ENCODE peak calls at places on chromosomes 11 and 22, in ten cellular contexts. W is GM13977; H is mammary epithelial cell; D is HEK293T; E is germinal center; P is NCI-H1105; G is ELR; Q is stimulated activated CD4-positive, alpha-beta T cell treated with anti-CD3 and anti-CD28 coated beads, Interleukin-4, amount 100 ng/mL, for 1 hour; K is activated T-helper 1 cell treated with anti-CD3 and anti-CD28 coated beads, Interleukin-12 subunit alpha, Interleukin-12 subunit beta, Interleukin-2, Interleukin-4 antibody, amounts not matched to agents 30 ng/mL and 10 ng/mL and 1 ng/mL, durations not matched to agents 14 hours and 24 hours and 36 hours; O is fibroblast of the aortic adventitia. V is an unnamed sample.
A peak's percentile ranks its signal among the peaks of the same experiment; 100 is the strongest.

GRCh38 chr22:44373234-44373633 is 60.5 kb upstream of the SHISAL1 start:
- DNase-seq in W (no peak), H (no peak), D (no peak), E (no peak), P (no peak), G (no peak), Q (no peak), K (no peak), O (no peak), V (peak; percentile 49)

GRCh38 chr11:127003260-127003981 is 2.9 kb upstream of the KIRREL3 start:
- DNase-seq in W (peak; percentile 49), H (peak; percentile 50), D (peak; percentile 56), E (peak; percentile 15), P (peak; percentile 94), G (peak; percentile 83), Q (no peak), K (no peak), O (no peak), V (no peak)

GRCh38 chr22:45398214-45398613 is 15.2 kb downstream of the SMC1B start:
- DNase-seq in W (no peak), H (no peak), D (no peak), E (no peak), P (no peak), G (no peak), Q (no peak), K (no peak), O (no peak), V (peak; percentile 67)

GRCh38 chr22:37381489-37381888 is 45.8 kb downstream of the ELFN2 start:
- DNase-seq in W (no peak), H (peak; percentile 27), D (no peak), E (no peak), P (no peak), G (peak; percentile 47), Q (no peak), K (no peak), O (no peak), V (no peak)

GRCh38 chr11:114813216-114813615 is 134.9 kb downstream of the NXPE2 start:
- DNase-seq in W (no peak), H (no peak), D (no peak), E (no peak), P (no peak), G (no peak), Q (no peak), K (no peak), O (no peak), V (no peak)

GRCh38 chr11:100629671-100630070 is 57.4 kb upstream of the ARHGAP42 start:
- DNase-seq in W (no peak), H (peak; percentile 27), D (no peak), E (no peak), P (no peak), G (peak; percentile 27), Q (no peak), K (no peak), O (no peak), V (no peak)

GRCh38 chr22:28629420-28630184 is 50.0 kb downstream of the TTC28 start:
- DNase-seq in W (no peak), H (no peak), D (peak; percentile 34), E (no peak), P (no peak), G (peak; percentile 19), Q (no peak), K (no peak), O (peak; percentile 30), V (no peak)

GRCh38 chr11:73187854-73188253 is 30.2 kb upstream of the P2RY2 start:
- DNase-seq in W (no peak), H (peak; percentile 79), D (no peak), E (no peak), P (no peak), G (no peak), Q (no peak), K (no peak), O (no peak), V (no peak)

GRCh38 chr22:39239561-39240423 is 5.0 kb downstream of the PDGFB start:
- DNase-seq in W (no peak), H (peak; percentile 81), D (no peak), E (no peak), P (peak; percentile 92), G (no peak), Q (no peak), K (no peak), O (no peak), V (no peak)

GRCh38 chr11:73461844-73462435 is 85.7 kb downstream of the RELT start:
- DNase-seq in W (no peak), H (no peak), D (no peak), E (no peak), P (no peak), G (no peak), Q (no peak), K (no peak), O (no peak), V (no peak)

GRCh38 chr11:122721201-122721963 is 65.9 kb downstream of the UBASH3B start:
- DNase-seq in W (no peak), H (no peak), D (no peak), E (no peak), P (no peak), G (peak; percentile 35), Q (no peak), K (no peak), O (no peak), V (no peak)

GRCh38 chr11:95512177-95512576 is 277.4 kb downstream of the FAM76B start:
- DNase-seq in W (no peak), H (peak; percentile 90), D (no peak), E (no peak), P (no peak), G (peak; percentile 13), Q (no peak), K (no peak), O (peak; percentile 97), V (no peak)

GRCh38 chr11:72378704-72379383 is 55.5 kb downstream of the CLPB start:
- DNase-seq in W (no peak), H (no peak), D (no peak), E (no peak), P (no peak), G (no peak), Q (no peak), K (no peak), O (peak; percentile 69), V (no peak)

GRCh38 chr22:38706885-38707180 is 1.1 kb downstream of the GTPBP1 start:
- DNase-seq in W (no peak), H (no peak), D (no peak), E (no peak), P (no peak), G (peak; percentile 28), Q (no peak), K (no peak), O (peak; percentile 33), V (no peak)

GRCh38 chr11:111920908-111921307 is 2.2 kb downstream of the C11orf52 start:
- DNase-seq in W (no peak), H (no peak), D (no peak), E (no peak), P (no peak), G (no peak), Q (no peak), K (no peak), O (no peak), V (no peak)

GRCh38 chr22:39530692-39531331 is 1.7 kb downstream of the RPS19BP1 start:
- DNase-seq in W (no peak), H (no peak), D (peak; percentile 46), E (peak; percentile 31), P (no peak), G (peak; percentile 64), Q (no peak), K (no peak), O (peak; percentile 45), V (no peak)

GRCh38 chr22:35552186-35552842 is 11.7 kb downstream of the RASD2 start:
- DNase-seq in W (peak; percentile 87), H (no peak), D (peak; percentile 99), E (peak; percentile 80), P (no peak), G (peak; percentile 32), Q (peak; percentile 80), K (peak; percentile 78), O (no peak), V (no peak)

GRCh38 chr22:22037229-22037628 is 54.6 kb upstream of the TOP3B start:
- DNase-seq in W (no peak), H (no peak), D (no peak), E (no peak), P (no peak), G (no peak), Q (no peak), K (no peak), O (no peak), V (no peak)

GRCh38 chr11:1302461-1303073 is 6.9 kb downstream of the TOLLIP start:
- DNase-seq in W (no peak), H (no peak), D (no peak), E (no peak), P (no peak), G (no peak), Q (no peak), K (no peak), O (no peak), V (no peak)

GRCh38 chr11:108608548-108608947 is 15.0 kb upstream of the EXPH5 start:
- DNase-seq in W (no peak), H (no peak), D (no peak), E (no peak), P (no peak), G (no peak), Q (no peak), K (no peak), O (no peak), V (no peak)

GRCh38 chr22:49880281-49880680 is 26.6 kb downstream of the ZBED4 start:
- DNase-seq in W (peak; percentile 71), H (no peak), D (no peak), E (no peak), P (no peak), G (no peak), Q (no peak), K (peak; percentile 26), O (no peak), V (peak; percentile 69)

GRCh38 chr11:2793781-2794418 is 91.7 kb downstream of the CDKN1C start:
- DNase-seq in W (no peak), H (no peak), D (no peak), E (no peak), P (no peak), G (no peak), Q (no peak), K (no peak), O (no peak), V (peak; percentile 64)

GRCh38 chr22:48574776-48575566 is 1252.7 kb downstream of the BRD1 start:
- DNase-seq in W (no peak), H (peak; percentile 7), D (no peak), E (peak; percentile 76), P (peak; percentile 58), G (no peak), Q (no peak), K (no peak), O (no peak), V (no peak)

GRCh38 chr11:103682318-103683184 is 353.9 kb upstream of the DDI1 start:
- DNase-seq in W (peak; percentile 30), H (peak; percentile 59), D (peak; percentile 74), E (peak; percentile 65), P (no peak), G (peak; percentile 62), Q (peak; percentile 3), K (peak; percentile 33), O (peak; percentile 93), V (no peak)

GRCh38 chr11:42066113-42066512 is 606.7 kb upstream of the LRRC4C start:
- DNase-seq in W (no peak), H (no peak), D (no peak), E (no peak), P (no peak), G (no peak), Q (no peak), K (no peak), O (no peak), V (no peak)

GRCh38 chr11:19367051-19367709 is 126.4 kb upstream of the E2F8 start:
- DNase-seq in W (no peak), H (no peak), D (no peak), E (no peak), P (no peak), G (peak; percentile 39), Q (no peak), K (no peak), O (peak; percentile 74), V (no peak)